ENCODE peak calls at places on chromosome 2, in four cellular contexts. P, N, C and J are unnamed samples.

GRCh38 chr2:134218928-134219707 is 34.8 kb upstream of the MGAT5 start:
- DNase-seq in P (peak), N (peak), C (peak), J (no peak)

GRCh38 chr2:61359058-61359457 is 111.8 kb downstream of the USP34 start:
- DNase-seq in P (no peak), N (no peak), C (no peak), J (no peak)

GRCh38 chr2:119434664-119435063 is 3.0 kb downstream of the TMEM37 start:
- DNase-seq in P (no peak), N (no peak), C (no peak), J (no peak)

GRCh38 chr2:237702439-237703397 is 75.3 kb downstream of the LRRFIP1 start:
- DNase-seq in P (peak), N (peak), C (peak), J (peak)

GRCh38 chr2:230706966-230707365 is 5.7 kb upstream of the CAB39 start:
- DNase-seq in P (no peak), N (no peak), C (no peak), J (no peak)

GRCh38 chr2:239902749-239903201 is 122.4 kb downstream of the NDUFA10 start:
- DNase-seq in P (no peak), N (no peak), C (no peak), J (no peak)

GRCh38 chr2:196592912-196593881 is 46.3 kb upstream of the CCDC150 start:
- DNase-seq in P (no peak), N (peak), C (peak), J (peak)

GRCh38 chr2:124658373-124658772 is 633.3 kb downstream of the CNTNAP5 start:
- DNase-seq in P (no peak), N (no peak), C (no peak), J (no peak)

GRCh38 chr2:55961318-55961911 is 37.8 kb upstream of the EFEMP1 start:
- DNase-seq in P (no peak), N (peak), C (peak), J (peak)

GRCh38 chr2:23803965-23804542 is 122.9 kb downstream of the ATAD2B start:
- DNase-seq in P (no peak), N (peak), C (peak), J (peak)

GRCh38 chr2:122384768-122385333 is 629.4 kb downstream of the TSN start:
- DNase-seq in P (no peak), N (no peak), C (no peak), J (no peak)

GRCh38 chr2:133341575-133341974 is 226.7 kb downstream of the NCKAP5 start:
- DNase-seq in P (no peak), N (no peak), C (no peak), J (no peak)

GRCh38 chr2:227464356-227464755 is 7.6 kb upstream of the AGFG1 start:
- DNase-seq in P (no peak), N (no peak), C (no peak), J (no peak)

GRCh38 chr2:27316655-27317412 is 6.1 kb downstream of the MPV17 start:
- DNase-seq in P (no peak), N (no peak), C (peak), J (peak)

GRCh38 chr2:73203055-73203681 is 794 bp downstream of the NOTO start:
- DNase-seq in P (no peak), N (no peak), C (no peak), J (no peak)

GRCh38 chr2:46270384-46270783 is 26.8 kb upstream of the EPAS1 start:
- DNase-seq in P (no peak), N (no peak), C (no peak), J (peak)

DNA sequence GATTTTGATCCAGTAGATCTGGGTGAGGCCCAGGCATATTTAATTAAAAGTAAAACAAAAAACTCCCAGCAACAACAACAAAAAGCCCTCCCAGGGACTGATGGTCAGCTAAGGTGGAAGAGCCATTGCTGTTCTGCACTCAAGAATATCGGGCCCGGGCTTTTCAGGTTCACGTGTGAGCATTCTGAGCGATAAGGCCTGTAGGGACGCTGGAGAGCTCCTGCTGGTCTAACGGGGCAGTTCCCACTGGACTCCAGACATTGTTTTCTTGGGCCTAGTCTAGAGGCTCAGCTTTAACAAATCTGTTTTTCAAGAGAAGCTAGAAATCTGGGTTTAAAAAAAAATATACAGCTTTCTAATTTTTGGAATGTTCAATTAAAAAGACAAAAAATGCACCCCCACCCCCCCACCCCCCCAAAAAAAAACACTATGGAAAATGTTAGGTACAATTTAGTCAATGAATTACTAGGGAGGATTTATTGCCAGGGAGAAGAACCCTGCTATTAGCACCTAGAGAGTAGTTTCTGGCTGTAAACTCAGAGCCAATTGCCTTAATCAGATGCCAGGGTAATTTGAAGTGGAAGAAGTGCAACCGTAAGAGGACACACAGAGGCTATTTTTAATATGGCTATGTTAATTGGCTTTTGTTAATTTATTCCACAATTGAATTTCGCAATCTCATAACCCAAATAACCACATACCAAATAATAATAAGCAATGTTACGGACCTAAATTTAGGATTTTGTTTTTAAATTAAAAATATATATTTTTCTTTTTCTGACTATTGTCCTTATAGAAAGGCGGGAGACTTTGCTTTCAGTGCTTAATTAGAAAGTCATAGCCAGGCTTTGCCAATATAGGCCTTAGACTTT is 78.9 kb downstream of the MAP4K4 start:
- DNase-seq in P (no peak), N (no peak), C (no peak), J (peak)
- TF ChIP-seq CTCF in P (no peak), N (no peak), C (peak), J (peak)

GRCh38 chr2:96806468-96807126 is 9.5 kb upstream of the CNNM3 start:
- DNase-seq in P (peak), N (no peak), C (no peak), J (no peak)
- H3K4me3 ChIP-seq in P (peak), N (no peak), C (no peak), J (no peak)

DNA sequence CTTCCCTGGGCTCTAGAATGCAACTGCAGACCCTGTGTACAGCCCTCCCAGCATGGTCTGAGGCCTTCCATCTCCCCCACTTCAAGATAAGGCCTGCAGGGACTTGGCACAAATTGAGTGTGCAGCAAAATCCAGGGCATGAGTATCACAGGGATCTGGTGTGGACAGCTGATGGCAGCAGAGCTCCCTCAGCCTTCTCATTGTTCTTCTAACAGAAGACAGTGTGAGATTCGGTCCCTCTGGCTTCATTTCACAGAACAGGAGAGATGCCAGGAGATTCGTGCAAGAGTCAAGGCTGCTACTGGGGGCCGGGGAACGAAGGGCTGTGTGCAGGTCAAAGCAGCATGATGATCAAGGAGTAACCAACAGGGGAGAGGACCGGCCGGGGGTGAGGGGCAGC is 85.8 kb downstream of the UXS1 start:
- DNase-seq in P (no peak), N (no peak), C (no peak), J (peak)
- TF ChIP-seq CTCF in P (no peak), N (no peak), C (peak), J (peak)

GRCh38 chr2:100394111-100394641 is 23.3 kb downstream of the CHST10 start:
- DNase-seq in P (peak), N (no peak), C (no peak), J (no peak)
- H3K4me3 ChIP-seq in P (peak), N (no peak), C (no peak), J (no peak)

DNA sequence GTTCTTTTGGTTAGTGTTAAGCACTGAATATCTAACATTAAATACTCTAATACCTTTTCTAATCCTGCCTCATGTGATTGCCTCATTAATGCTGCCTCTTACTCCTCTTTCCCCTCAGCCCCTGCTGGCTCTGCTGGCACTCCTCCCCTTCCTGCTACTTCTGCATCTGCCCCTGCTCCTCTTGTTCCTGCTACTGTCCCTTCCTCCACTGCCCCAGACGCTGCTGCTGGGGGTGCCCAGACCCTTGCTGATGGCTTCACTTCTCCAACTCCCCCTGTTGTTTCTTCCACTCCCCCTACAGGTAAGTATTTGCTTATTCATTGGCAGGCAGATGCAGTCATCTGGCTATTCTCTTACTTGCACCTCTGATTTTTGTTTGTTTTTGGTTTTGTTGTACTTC is 68.5 kb downstream of the ABI2 start:
- DNase-seq in P (no peak), N (peak), C (no peak), J (no peak)
- TF ChIP-seq CTCF in P (no peak), N (peak), C (peak), J (peak)

DNA sequence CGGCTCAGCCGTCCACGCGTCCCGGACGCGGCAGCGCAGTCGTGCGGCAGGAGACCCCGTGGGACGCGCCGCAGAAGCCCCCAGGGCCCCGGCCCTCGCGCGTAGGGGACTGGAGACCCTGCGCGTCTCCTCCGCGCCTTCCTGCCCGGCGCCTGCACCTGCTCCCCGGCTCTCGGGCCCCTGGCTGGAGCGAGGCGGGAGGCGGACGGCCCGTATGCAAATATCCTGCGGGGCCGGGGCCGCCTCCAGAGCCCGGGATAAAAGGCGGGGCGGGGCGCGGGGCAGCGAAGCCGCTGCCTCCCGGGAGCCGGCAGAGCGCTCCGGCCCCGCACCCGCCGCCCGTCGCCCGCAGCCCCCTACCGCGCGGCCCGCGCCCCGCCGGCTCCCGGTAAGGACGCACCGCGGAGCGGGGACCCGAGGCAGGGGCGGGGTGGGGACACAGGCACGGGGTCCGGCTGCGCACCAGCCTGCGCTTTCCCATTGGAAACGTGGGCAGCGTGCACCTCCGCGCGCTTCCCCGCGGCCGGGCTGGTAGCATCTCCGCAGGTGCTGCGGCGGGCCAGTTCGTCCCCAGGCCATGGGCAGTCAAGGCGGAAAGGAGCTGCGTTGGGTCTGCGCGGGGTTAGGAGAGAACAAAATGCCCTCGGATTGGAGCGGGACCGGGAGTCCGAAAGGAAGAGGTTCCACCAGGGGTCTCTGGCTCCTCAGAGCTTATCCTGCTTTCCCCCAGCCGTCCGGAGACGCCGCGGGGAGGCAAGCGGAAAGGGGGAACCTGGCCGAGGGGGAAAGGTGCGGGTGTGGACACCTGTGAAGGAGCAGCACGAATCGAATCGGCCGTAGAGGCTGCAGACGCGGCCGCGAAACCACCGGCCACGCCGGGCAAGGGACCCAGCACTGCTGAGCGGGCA is at the start of gene ATP6V1C2:
- DNase-seq in P (peak), N (peak), C (no peak), J (no peak)
- H3K4me3 ChIP-seq in P (peak), N (peak), C (peak), J (peak)

GRCh38 chr2:179990676-179991317 is 16.3 kb downstream of the CWC22 start:
- DNase-seq in P (no peak), N (no peak), C (no peak), J (no peak)

GRCh38 chr2:179995735-179996134 is 11.4 kb downstream of the CWC22 start:
- DNase-seq in P (no peak), N (no peak), C (no peak), J (no peak)

GRCh38 chr2:179987916-179988315 is 19.2 kb downstream of the CWC22 start:
- DNase-seq in P (no peak), N (no peak), C (no peak), J (no peak)

DNA sequence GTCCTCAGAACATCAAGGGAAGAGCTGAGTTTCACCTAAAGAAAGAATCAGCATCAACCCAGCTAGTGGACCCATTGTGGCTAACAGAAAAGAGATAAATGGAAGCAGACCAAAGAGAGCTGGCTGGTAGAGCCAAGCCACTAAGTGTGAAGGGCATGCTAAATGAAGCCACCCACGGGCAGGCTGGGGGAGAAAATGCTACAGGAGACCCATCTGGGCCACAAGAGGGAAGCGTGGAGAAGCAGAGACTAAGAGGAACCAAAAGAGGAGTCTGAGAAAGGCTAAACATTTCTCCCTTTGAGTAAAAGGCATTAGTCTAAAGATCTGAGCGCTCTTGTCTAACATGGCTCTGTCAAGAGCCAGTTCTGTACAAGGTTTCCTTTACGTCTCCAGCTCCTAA is 15.8 kb downstream of the CWC22 start:
- DNase-seq in P (no peak), N (peak), C (no peak), J (no peak)
- TF ChIP-seq CTCF in P (no peak), N (peak), C (no peak), J (no peak)